ENCODE peak calls at places on chromosomes 4 and X, in nine cellular contexts. J is hypothalamus; Z is mucosa of gallbladder; Y is T-helper 1 cell; S is stimulated activated naive CD4-positive, alpha-beta T cell treated with Interleukin-2 at 50 U/mL for 16 hours; E is NCI-H510A; C is stimulated activated CD4-positive, alpha-beta T cell treated with anti-CD3 and anti-CD28 coated beads, Interleukin-2, amount 100 ng/mL, for 48 hours; D is activated CD4-positive, alpha-beta T cell treated with anti-CD3 and anti-CD28 coated beads for 1 hour; X is LoVo. O is an unnamed sample.

GRCh38 chrX:13747836-13748235 is 13.3 kb downstream of the OFD1 start:
- DNase-seq in Z (no peak), J (no peak), D (no peak), E (no peak), C (no peak), S (no peak), X (no peak), Y (no peak), O (no peak)

GRCh38 chrX:22135171-22135711 is 103.1 kb downstream of the PHEX start:
- DNase-seq in Z (no peak), Y (no peak), S (no peak), C (no peak), J (no peak), X (no peak), E (no peak), D (no peak), O (peak)

GRCh38 chr4:104490096-104490769 is 4.5 kb downstream of the CXXC4 start:
- DNase-seq in C (no peak), S (no peak), D (no peak), J (no peak), X (no peak), Z (no peak), Y (no peak), E (no peak), O (no peak)

GRCh38 chr4:15648600-15648999 is 6.6 kb downstream of the FBXL5 start:
- DNase-seq in X (no peak), S (no peak), J (no peak), Z (no peak), E (no peak), D (no peak), C (no peak), Y (no peak), O (no peak)

GRCh38 chr4:112532267-112532666 is 16.3 kb upstream of the NEUROG2 start:
- DNase-seq in Y (no peak), Z (no peak), J (no peak), S (no peak), D (no peak), X (no peak), C (no peak), E (no peak), O (no peak)

GRCh38 chrX:69618803-69619202 is 2.9 kb downstream of the EDA start:
- DNase-seq in Y (no peak), Z (no peak), X (peak), J (no peak), C (no peak), D (no peak), S (no peak), E (no peak), O (no peak)

GRCh38 chr4:26412381-26413372 is 77.6 kb downstream of the CCKAR start:
- DNase-seq in C (no peak), J (no peak), S (no peak), Z (no peak), D (no peak), Y (no peak), X (no peak), E (no peak), O (no peak)

GRCh38 chr4:72397314-72397713 is 171.7 kb downstream of the ADAMTS3 start:
- DNase-seq in J (no peak), X (no peak), Y (no peak), Z (peak), E (no peak), D (no peak), S (no peak), C (no peak), O (no peak)

GRCh38 chr4:1543976-1544375 is 137.7 kb upstream of the NKX1-1 start:
- DNase-seq in D (no peak), Y (no peak), X (no peak), Z (no peak), C (no peak), J (no peak), E (no peak), S (no peak), O (no peak)

GRCh38 chrX:119343856-119344255 is 55.3 kb upstream of the SLC25A43 start:
- DNase-seq in J (no peak), Y (no peak), C (no peak), E (no peak), S (no peak), X (peak), D (no peak), Z (no peak), O (no peak)

GRCh38 chr4:151569650-151570049 is 160.7 kb downstream of the FHIP1A start:
- DNase-seq in Z (no peak), D (no peak), E (peak), S (no peak), X (no peak), Y (no peak), C (no peak), J (no peak), O (no peak)

GRCh38 chr4:150656882-150657281 is 74.9 kb downstream of the MAB21L2 start:
- DNase-seq in X (no peak), S (no peak), D (no peak), Z (no peak), E (no peak), J (no peak), Y (no peak), C (no peak), O (no peak)

O was measured in brain pericyte.